ENCODE peak calls at places on chromosomes 1 and 21, in five cellular contexts. One of them, this sample, is unnamed.

GRCh38 chr1:240691521-240692338 is 79.8 kb upstream of the GREM2 start:
- DNase-seq in choroid plexus epithelial cell: peak
- DNase-seq in astrocyte of the spinal cord: peak
- DNase-seq in activated T-helper 1 cell treated with Interleukin-2 at 50 U/mL for 16 hours: no peak
- DNase-seq in GM12878: no peak
- DNase-seq in this sample: no peak

GRCh38 chr1:247298701-247299100 is 33.0 kb downstream of the ZNF496 start:
- DNase-seq in choroid plexus epithelial cell: no peak
- DNase-seq in astrocyte of the spinal cord: no peak
- DNase-seq in activated T-helper 1 cell treated with Interleukin-2 at 50 U/mL for 16 hours: no peak
- DNase-seq in GM12878: no peak
- DNase-seq in this sample: no peak

GRCh38 chr1:4944072-4944471 is 289.7 kb downstream of the AJAP1 start:
- DNase-seq in choroid plexus epithelial cell: no peak
- DNase-seq in astrocyte of the spinal cord: no peak
- DNase-seq in activated T-helper 1 cell treated with Interleukin-2 at 50 U/mL for 16 hours: no peak
- DNase-seq in GM12878: no peak
- DNase-seq in this sample: no peak

GRCh38 chr1:36350659-36351171 is 27.3 kb upstream of the EVA1B start:
- DNase-seq in choroid plexus epithelial cell: peak
- DNase-seq in astrocyte of the spinal cord: peak
- DNase-seq in activated T-helper 1 cell treated with Interleukin-2 at 50 U/mL for 16 hours: peak
- DNase-seq in GM12878: no peak
- DNase-seq in this sample: peak

GRCh38 chr1:92484472-92485373 is 2.0 kb downstream of the GFI1 start:
- DNase-seq in choroid plexus epithelial cell: no peak
- DNase-seq in astrocyte of the spinal cord: no peak
- DNase-seq in activated T-helper 1 cell treated with Interleukin-2 at 50 U/mL for 16 hours: no peak
- DNase-seq in GM12878: no peak
- DNase-seq in this sample: peak

GRCh38 chr1:204530932-204531331 is 14.7 kb downstream of the MDM4 start:
- DNase-seq in choroid plexus epithelial cell: no peak
- DNase-seq in astrocyte of the spinal cord: no peak
- DNase-seq in activated T-helper 1 cell treated with Interleukin-2 at 50 U/mL for 16 hours: no peak
- DNase-seq in GM12878: peak
- DNase-seq in this sample: no peak

GRCh38 chr1:116911779-116912469 is 2.2 kb downstream of the PTGFRN start:
- DNase-seq in choroid plexus epithelial cell: no peak
- DNase-seq in astrocyte of the spinal cord: no peak
- DNase-seq in activated T-helper 1 cell treated with Interleukin-2 at 50 U/mL for 16 hours: no peak
- DNase-seq in GM12878: no peak
- DNase-seq in this sample: no peak

GRCh38 chr1:84665703-84666317 is 24.5 kb downstream of the SSX2IP start:
- DNase-seq in choroid plexus epithelial cell: peak
- DNase-seq in astrocyte of the spinal cord: peak
- DNase-seq in activated T-helper 1 cell treated with Interleukin-2 at 50 U/mL for 16 hours: no peak
- DNase-seq in GM12878: no peak
- DNase-seq in this sample: no peak

GRCh38 chr1:244919320-244920282 is 55.3 kb upstream of the HNRNPU start:
- DNase-seq in choroid plexus epithelial cell: no peak
- DNase-seq in astrocyte of the spinal cord: no peak
- DNase-seq in activated T-helper 1 cell treated with Interleukin-2 at 50 U/mL for 16 hours: no peak
- DNase-seq in GM12878: no peak
- DNase-seq in this sample: no peak

GRCh38 chr1:116463730-116464129 is 90.7 kb downstream of the ATP1A1 start:
- DNase-seq in choroid plexus epithelial cell: no peak
- DNase-seq in astrocyte of the spinal cord: no peak
- DNase-seq in activated T-helper 1 cell treated with Interleukin-2 at 50 U/mL for 16 hours: no peak
- DNase-seq in GM12878: no peak
- DNase-seq in this sample: no peak

GRCh38 chr1:180247580-180247979 is 17.5 kb downstream of the LHX4 start:
- DNase-seq in choroid plexus epithelial cell: no peak
- DNase-seq in astrocyte of the spinal cord: no peak
- DNase-seq in activated T-helper 1 cell treated with Interleukin-2 at 50 U/mL for 16 hours: no peak
- DNase-seq in GM12878: no peak
- DNase-seq in this sample: no peak

GRCh38 chr21:43352568-43353281 is 74.2 kb downstream of the SIK1 start:
- DNase-seq in choroid plexus epithelial cell: peak
- DNase-seq in astrocyte of the spinal cord: no peak
- DNase-seq in activated T-helper 1 cell treated with Interleukin-2 at 50 U/mL for 16 hours: no peak
- DNase-seq in GM12878: peak
- DNase-seq in this sample: no peak

GRCh38 chr1:6956488-6957159 is 171.4 kb downstream of the CAMTA1 start:
- DNase-seq in choroid plexus epithelial cell: no peak
- DNase-seq in astrocyte of the spinal cord: no peak
- DNase-seq in activated T-helper 1 cell treated with Interleukin-2 at 50 U/mL for 16 hours: no peak
- DNase-seq in GM12878: no peak
- DNase-seq in this sample: no peak

GRCh38 chr1:54865238-54866073 is 21.5 kb downstream of the DHCR24 start:
- DNase-seq in choroid plexus epithelial cell: no peak
- DNase-seq in astrocyte of the spinal cord: no peak
- DNase-seq in activated T-helper 1 cell treated with Interleukin-2 at 50 U/mL for 16 hours: no peak
- DNase-seq in GM12878: no peak
- DNase-seq in this sample: no peak

GRCh38 chr21:32516729-32517649 is 68.3 kb downstream of the TCP10L start:
- DNase-seq in choroid plexus epithelial cell: peak
- DNase-seq in astrocyte of the spinal cord: peak
- DNase-seq in activated T-helper 1 cell treated with Interleukin-2 at 50 U/mL for 16 hours: no peak
- DNase-seq in GM12878: no peak
- DNase-seq in this sample: no peak

GRCh38 chr1:100391675-100392074 is 39.4 kb downstream of the CDC14A start:
- DNase-seq in choroid plexus epithelial cell: no peak
- DNase-seq in astrocyte of the spinal cord: no peak
- DNase-seq in activated T-helper 1 cell treated with Interleukin-2 at 50 U/mL for 16 hours: peak
- DNase-seq in GM12878: no peak
- DNase-seq in this sample: peak

GRCh38 chr1:35622510-35623171 is 18.7 kb downstream of the PSMB2 start:
- DNase-seq in choroid plexus epithelial cell: no peak
- DNase-seq in astrocyte of the spinal cord: no peak
- DNase-seq in activated T-helper 1 cell treated with Interleukin-2 at 50 U/mL for 16 hours: no peak
- DNase-seq in GM12878: no peak
- DNase-seq in this sample: no peak

GRCh38 chr1:220690140-220691038 is at the start of gene C1orf115:
- DNase-seq in choroid plexus epithelial cell: peak
- DNase-seq in astrocyte of the spinal cord: peak
- DNase-seq in activated T-helper 1 cell treated with Interleukin-2 at 50 U/mL for 16 hours: peak
- DNase-seq in GM12878: no peak
- DNase-seq in this sample: peak

GRCh38 chr1:29575826-29576225 is 339.5 kb downstream of the PTPRU start:
- DNase-seq in choroid plexus epithelial cell: no peak
- DNase-seq in astrocyte of the spinal cord: no peak
- DNase-seq in activated T-helper 1 cell treated with Interleukin-2 at 50 U/mL for 16 hours: no peak
- DNase-seq in GM12878: no peak
- DNase-seq in this sample: no peak

GRCh38 chr1:206717237-206717989 is 32.7 kb downstream of the MAPKAPK2 start:
- DNase-seq in choroid plexus epithelial cell: peak
- DNase-seq in astrocyte of the spinal cord: no peak
- DNase-seq in activated T-helper 1 cell treated with Interleukin-2 at 50 U/mL for 16 hours: no peak
- DNase-seq in GM12878: peak
- DNase-seq in this sample: peak

GRCh38 chr1:156691665-156692408 is 13.5 kb downstream of the CRABP2 start:
- DNase-seq in choroid plexus epithelial cell: peak
- DNase-seq in astrocyte of the spinal cord: peak
- DNase-seq in activated T-helper 1 cell treated with Interleukin-2 at 50 U/mL for 16 hours: no peak
- DNase-seq in GM12878: no peak
- DNase-seq in this sample: no peak

GRCh38 chr21:35002879-35003722 is 46.0 kb downstream of the RUNX1 start:
- DNase-seq in choroid plexus epithelial cell: peak
- DNase-seq in astrocyte of the spinal cord: peak
- DNase-seq in activated T-helper 1 cell treated with Interleukin-2 at 50 U/mL for 16 hours: no peak
- DNase-seq in GM12878: no peak
- DNase-seq in this sample: no peak

GRCh38 chr1:2443285-2444137 is 31.1 kb upstream of the PEX10 start:
- DNase-seq in choroid plexus epithelial cell: no peak
- DNase-seq in astrocyte of the spinal cord: no peak
- DNase-seq in activated T-helper 1 cell treated with Interleukin-2 at 50 U/mL for 16 hours: no peak
- DNase-seq in GM12878: no peak
- DNase-seq in this sample: no peak

GRCh38 chr1:159211331-159212136 is 6.9 kb downstream of the ACKR1 start:
- DNase-seq in choroid plexus epithelial cell: peak
- DNase-seq in astrocyte of the spinal cord: no peak
- DNase-seq in activated T-helper 1 cell treated with Interleukin-2 at 50 U/mL for 16 hours: peak
- DNase-seq in GM12878: no peak
- DNase-seq in this sample: no peak

GRCh38 chr1:30410153-30410851 is 313.1 kb downstream of the MATN1 start:
- DNase-seq in choroid plexus epithelial cell: no peak
- DNase-seq in astrocyte of the spinal cord: no peak
- DNase-seq in activated T-helper 1 cell treated with Interleukin-2 at 50 U/mL for 16 hours: no peak
- DNase-seq in GM12878: no peak
- DNase-seq in this sample: no peak

GRCh38 chr21:15976807-15977206 is 247.0 kb downstream of the USP25 start:
- DNase-seq in choroid plexus epithelial cell: peak
- DNase-seq in astrocyte of the spinal cord: no peak
- DNase-seq in activated T-helper 1 cell treated with Interleukin-2 at 50 U/mL for 16 hours: no peak
- DNase-seq in GM12878: no peak
- DNase-seq in this sample: no peak

GRCh38 chr1:36094621-36095061 is 5.9 kb downstream of the ADPRS start:
- DNase-seq in choroid plexus epithelial cell: no peak
- DNase-seq in astrocyte of the spinal cord: no peak
- DNase-seq in activated T-helper 1 cell treated with Interleukin-2 at 50 U/mL for 16 hours: no peak
- DNase-seq in GM12878: no peak
- DNase-seq in this sample: no peak

GRCh38 chr1:212482352-212483153 is 49.8 kb downstream of the NENF start:
- DNase-seq in choroid plexus epithelial cell: peak
- DNase-seq in astrocyte of the spinal cord: peak
- DNase-seq in activated T-helper 1 cell treated with Interleukin-2 at 50 U/mL for 16 hours: no peak
- DNase-seq in GM12878: no peak
- DNase-seq in this sample: no peak

GRCh38 chr1:85041793-85042192 is 6.5 kb downstream of the MCOLN3 start:
- DNase-seq in choroid plexus epithelial cell: no peak
- DNase-seq in astrocyte of the spinal cord: no peak
- DNase-seq in activated T-helper 1 cell treated with Interleukin-2 at 50 U/mL for 16 hours: no peak
- DNase-seq in GM12878: no peak
- DNase-seq in this sample: no peak

GRCh38 chr1:30379684-30380624 is 343.4 kb downstream of the MATN1 start:
- DNase-seq in choroid plexus epithelial cell: peak
- DNase-seq in astrocyte of the spinal cord: peak
- DNase-seq in activated T-helper 1 cell treated with Interleukin-2 at 50 U/mL for 16 hours: no peak
- DNase-seq in GM12878: peak
- DNase-seq in this sample: no peak

GRCh38 chr1:204130178-204130577 is 21.7 kb downstream of the ETNK2 start:
- DNase-seq in choroid plexus epithelial cell: no peak
- DNase-seq in astrocyte of the spinal cord: no peak
- DNase-seq in activated T-helper 1 cell treated with Interleukin-2 at 50 U/mL for 16 hours: no peak
- DNase-seq in GM12878: no peak
- DNase-seq in this sample: no peak

GRCh38 chr1:169550294-169550693 is 36.0 kb downstream of the F5 start:
- DNase-seq in choroid plexus epithelial cell: peak
- DNase-seq in astrocyte of the spinal cord: peak
- DNase-seq in activated T-helper 1 cell treated with Interleukin-2 at 50 U/mL for 16 hours: no peak
- DNase-seq in GM12878: no peak
- DNase-seq in this sample: peak

GRCh38 chr1:67496329-67496728 is 66.1 kb upstream of the SERBP1 start:
- DNase-seq in choroid plexus epithelial cell: no peak
- DNase-seq in astrocyte of the spinal cord: no peak
- DNase-seq in activated T-helper 1 cell treated with Interleukin-2 at 50 U/mL for 16 hours: no peak
- DNase-seq in GM12878: no peak
- DNase-seq in this sample: no peak